ENCODE peak calls at places on chromosome 13, in ten cellular contexts. N is renal cortical epithelial cell; B is AG20443; R is activated T-cell treated with anti-CD3 and anti-CD28 coated beads, Interleukin-2, amount 50 U/mL, for 24 hours; Z is nephron progenitor cell; J is caudate nucleus; T is non-pigmented ciliary epithelial cell; K is activated naive CD8-positive, alpha-beta T cell treated with anti-CD3 and anti-CD28 coated beads, Interleukin-2, amount 50 U/mL, for 24 hours; V is HepG2; A is fibroblast of the conjunctiva. P is an unnamed sample.

GRCh38 chr13:73940098-73940497 is 194.1 kb downstream of the KLF12 start:
- DNase-seq in T (no peak), Z (no peak), R (no peak), A (no peak), V (no peak), B (no peak), N (peak), J (no peak), K (no peak), P (no peak)

GRCh38 chr13:75223981-75224742 is 257.8 kb downstream of the TBC1D4 start:
- DNase-seq in R (no peak), K (no peak), T (no peak), A (no peak), Z (no peak), B (no peak), N (no peak), J (no peak), V (no peak), P (no peak)

GRCh38 chr13:90867336-90867683 is 480.2 kb upstream of the MIR17HG start:
- DNase-seq in K (peak), J (peak), V (peak), B (peak), Z (peak), A (peak), T (peak), N (peak), R (no peak), P (peak)

GRCh38 chr13:113927661-113928581 is 46.0 kb downstream of the C13orf46 start:
- DNase-seq in R (no peak), K (no peak), J (no peak), Z (no peak), A (peak), V (no peak), B (peak), T (peak), N (no peak), P (peak)

GRCh38 chr13:75399168-75399878 is 82.6 kb downstream of the TBC1D4 start:
- DNase-seq in N (peak), V (no peak), T (no peak), K (no peak), R (no peak), J (no peak), A (no peak), B (no peak), Z (no peak), P (no peak)

GRCh38 chr13:35489050-35489449 is 12.6 kb upstream of the MAB21L1 start:
- DNase-seq in K (no peak), B (no peak), A (no peak), N (no peak), J (no peak), R (no peak), Z (no peak), V (no peak), T (no peak), P (no peak)

GRCh38 chr13:103430368-103430767 is 364.2 kb upstream of the SLC10A2 start:
- DNase-seq in N (no peak), K (no peak), R (no peak), B (no peak), T (no peak), Z (no peak), A (no peak), J (no peak), V (no peak), P (no peak)

GRCh38 chr13:51370116-51370515 is 30.6 kb downstream of the SERPINE3 start:
- DNase-seq in T (peak), A (peak), R (no peak), J (no peak), K (no peak), N (peak), B (peak), V (no peak), Z (no peak), P (no peak)

GRCh38 chr13:64075543-64076271 is 2660.1 kb upstream of the PCDH20 start:
- DNase-seq in A (no peak), R (no peak), Z (no peak), B (no peak), J (no peak), N (no peak), T (no peak), K (no peak), V (peak), P (no peak)

GRCh38 chr13:29994911-29995601 is 144.6 kb upstream of the UBL3 start:
- DNase-seq in T (no peak), N (no peak), B (peak), Z (no peak), R (no peak), V (no peak), A (no peak), K (no peak), J (no peak), P (no peak)

GRCh38 chr13:98842074-98842473 is 89.6 kb upstream of the SLC15A1 start:
- DNase-seq in K (no peak), A (no peak), V (peak), T (no peak), B (no peak), J (no peak), N (no peak), Z (no peak), R (no peak), P (no peak)

GRCh38 chr13:21884965-21885567 is 214.2 kb downstream of the FGF9 start:
- DNase-seq in V (no peak), Z (no peak), T (no peak), A (no peak), B (no peak), R (no peak), J (no peak), N (no peak), K (no peak), P (no peak)

GRCh38 chr13:21529102-21529893 is 70.2 kb upstream of the ZDHHC20 start:
- DNase-seq in B (no peak), N (no peak), V (no peak), A (no peak), Z (no peak), T (no peak), J (no peak), R (no peak), K (no peak), P (no peak)

GRCh38 chr13:74206061-74206561 is 71.9 kb upstream of the KLF12 start:
- DNase-seq in T (peak), J (no peak), K (no peak), B (peak), V (no peak), A (no peak), Z (no peak), N (peak), R (no peak), P (peak)

GRCh38 chr13:52713894-52714293 is 25.7 kb downstream of the CNMD start:
- DNase-seq in J (peak), A (no peak), V (no peak), Z (no peak), N (peak), K (no peak), T (no peak), R (no peak), B (no peak), P (no peak)

GRCh38 chr13:94590744-94591143 is 5.2 kb downstream of the TGDS start:
- DNase-seq in T (no peak), K (no peak), R (no peak), V (no peak), B (no peak), A (no peak), J (no peak), Z (no peak), N (no peak), P (no peak)

GRCh38 chr13:92355213-92355612 is 871.4 kb upstream of the GPC6 start:
- DNase-seq in J (no peak), A (peak), R (no peak), K (no peak), V (peak), T (peak), Z (no peak), B (no peak), N (no peak), P (no peak)

GRCh38 chr13:66657165-66657895 is 572.8 kb downstream of the PCDH9 start:
- DNase-seq in B (peak), V (peak), K (no peak), Z (no peak), A (peak), T (peak), J (peak), N (peak), R (no peak), P (peak)

GRCh38 chr13:27425918-27426630 is 1.7 kb downstream of the GTF3A start:
- DNase-seq in T (no peak), B (peak), J (peak), N (peak), V (peak), Z (peak), A (peak), R (peak), K (peak), P (no peak)

GRCh38 chr13:36509369-36509768 is 77.1 kb downstream of the CCNA1 start:
- DNase-seq in J (no peak), A (no peak), B (no peak), N (no peak), Z (no peak), V (no peak), R (no peak), K (no peak), T (no peak), P (no peak)

GRCh38 chr13:113616991-113617749 is 32.6 kb downstream of the TFDP1 start:
- DNase-seq in V (no peak), N (peak), K (no peak), Z (peak), R (no peak), T (peak), B (no peak), A (no peak), J (peak), P (no peak)

GRCh38 chr13:48316826-48317510 is 13.4 kb downstream of the RB1 start:
- DNase-seq in B (no peak), A (no peak), N (no peak), Z (no peak), J (no peak), R (no peak), K (no peak), V (no peak), T (no peak), P (no peak)

GRCh38 chr13:98775844-98776598 is 23.5 kb upstream of the SLC15A1 start:
- DNase-seq in Z (no peak), R (no peak), N (peak), A (no peak), J (no peak), V (peak), B (peak), T (peak), K (no peak), P (no peak)

GRCh38 chr13:32040052-32040642 is 8.6 kb downstream of the FRY start:
- DNase-seq in T (no peak), N (no peak), Z (no peak), V (no peak), J (no peak), A (no peak), B (no peak), K (no peak), R (no peak), P (no peak)

GRCh38 chr13:80132741-80133601 is 208.0 kb downstream of the SPRY2 start:
- DNase-seq in J (peak), R (no peak), V (peak), T (no peak), K (no peak), Z (peak), A (no peak), B (peak), N (peak), P (no peak)